ENCODE peak calls at places on chromosome 5, in six cellular contexts. X is mammary epithelial cell, D is HL-60, V is cardiac muscle cell, J is bronchial epithelial cell, O is upper lobe of left lung. Z is an unnamed sample. For H3K27me3, the result is how much of the 10 kb centered on the place peaks cover.

GRCh38 chr5:143001764-143002351 is 231.7 kb downstream of the ARHGAP26 start:
- DNase-seq in X (peak), D (peak), V (peak), J (peak), O (no peak), Z (no peak)

GRCh38 chr5:159406571-159406970 is 76.3 kb upstream of the IL12B start:
- DNase-seq in X (no peak), D (no peak), V (no peak), J (no peak), O (no peak), Z (no peak)

GRCh38 chr5:78537821-78538220 is 110.8 kb downstream of the LHFPL2 start:
- DNase-seq in X (peak), D (peak), V (peak), J (peak), O (no peak), Z (no peak)

GRCh38 chr5:156914371-156914737 is 48.7 kb downstream of the TIMD4 start:
- DNase-seq in X (no peak), D (no peak), V (no peak), J (no peak), O (no peak), Z (no peak)

GRCh38 chr5:71794061-71794695 is 75.1 kb downstream of the CARTPT start:
- DNase-seq in X (no peak), D (no peak), V (no peak), J (no peak), O (no peak), Z (no peak)

GRCh38 chr5:139950436-139950835 is 92.7 kb downstream of the NRG2 start:
- DNase-seq in X (no peak), D (no peak), V (no peak), J (no peak), O (no peak), Z (no peak)

GRCh38 chr5:173093597-173093996 is 37.4 kb downstream of the CREBRF start:
- DNase-seq in X (peak), D (no peak), V (peak), J (peak), O (no peak), Z (no peak)

GRCh38 chr5:3511774-3512173 is 83.9 kb upstream of the IRX1 start:
- DNase-seq in X (no peak), D (no peak), V (no peak), J (no peak), O (no peak), Z (no peak)

GRCh38 chr5:150410524-150411244 is 2.0 kb downstream of the CD74 start:
- DNase-seq in X (peak), D (peak), V (peak), J (peak), O (peak), Z (no peak)

GRCh38 chr5:148228392-148228984 is 9.8 kb upstream of the MARCOL start:
- DNase-seq in X (no peak), D (no peak), V (no peak), J (no peak), O (no peak), Z (no peak)

GRCh38 chr5:95392593-95393182 is 1.5 kb downstream of the FAM81B start:
- DNase-seq in X (peak), D (no peak), V (peak), J (peak), O (no peak), Z (no peak)

DNA sequence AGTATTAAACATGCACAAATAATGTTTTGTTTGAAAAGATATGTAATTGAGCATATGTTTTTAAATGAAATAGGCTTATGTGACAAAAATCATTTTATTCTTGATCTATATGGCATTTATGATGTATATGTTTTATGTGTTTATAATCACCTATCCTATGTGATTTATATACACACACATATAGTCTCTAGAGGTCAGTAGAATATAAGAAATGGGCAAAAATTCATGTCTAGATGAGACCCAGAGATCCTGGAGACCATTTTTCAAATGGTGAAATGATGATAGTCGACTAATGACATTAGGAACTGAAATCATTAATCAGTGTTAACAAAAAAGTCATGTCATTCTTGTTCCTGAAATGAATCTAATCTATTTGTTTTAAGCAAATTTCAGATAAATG is 709.2 kb upstream of the WWC1 start:
- DNase-seq in X (peak), D (no peak), V (peak), J (peak), O (no peak), Z (no peak)
- TF ChIP-seq CTCF in X (peak), D (no peak), V (peak), J (no peak), O (no peak), Z (peak)

GRCh38 chr5:5298841-5299543 is 123.5 kb upstream of the ICE1 start:
- DNase-seq in X (no peak), D (no peak), V (no peak), J (no peak), O (no peak), Z (no peak)

GRCh38 chr5:5296061-5296460 is 126.4 kb upstream of the ICE1 start:
- DNase-seq in X (no peak), D (no peak), V (no peak), J (no peak), O (no peak), Z (no peak)

GRCh38 chr5:5298068-5298633 is 124.3 kb upstream of the ICE1 start:
- DNase-seq in X (no peak), D (no peak), V (no peak), J (no peak), O (no peak), Z (no peak)

GRCh38 chr5:5295361-5295760 is 127.1 kb upstream of the ICE1 start:
- DNase-seq in X (no peak), D (no peak), V (no peak), J (no peak), O (no peak), Z (no peak)

GRCh38 chr5:5297432-5298067 is 124.9 kb upstream of the ICE1 start:
- DNase-seq in X (no peak), D (no peak), V (no peak), J (no peak), O (no peak), Z (no peak)
- H3K27me3 ChIP-seq in X (under half), D (under half), V (under half), J (under half), O (under half), Z (under half)

GRCh38 chr5:129078660-129079059 is 15.9 kb upstream of the ISOC1 start:
- DNase-seq in X (no peak), D (no peak), V (no peak), J (no peak), O (no peak), Z (no peak)
- H3K4me3 ChIP-seq in X (no peak), D (no peak), V (no peak), J (no peak), O (no peak), Z (no peak)

GRCh38 chr5:141182248-141182647 is at the start of gene PCDHB16:
- DNase-seq in X (peak), D (no peak), V (peak), J (no peak), O (no peak), Z (no peak)
- TF ChIP-seq CTCF in X (peak), D (no peak), V (no peak), J (peak), O (no peak), Z (peak)

Z was measured in BJ.